ENCODE peak calls at places on chromosomes 1 and 21, in five cellular contexts. One of them, this sample, is unnamed.

GRCh38 chr1:61080408-61081134 is 1.8 kb upstream of the NFIA start:
- DNase-seq in fibroblast of the aortic adventitia: peak; percentile 32
- DNase-seq in neural crest cell: no peak
- DNase-seq in psoas muscle: no peak
- DNase-seq in progenitor cell of endocrine pancreas: no peak
- DNase-seq in this sample: no peak

GRCh38 chr1:154951901-154952657 is 3.8 kb downstream of the PBXIP1 start:
- DNase-seq in fibroblast of the aortic adventitia: no peak
- DNase-seq in neural crest cell: no peak
- DNase-seq in psoas muscle: peak; percentile 51
- DNase-seq in progenitor cell of endocrine pancreas: no peak
- DNase-seq in this sample: no peak

GRCh38 chr21:33825898-33826297 is 89.7 kb downstream of the ATP5PO start:
- DNase-seq in fibroblast of the aortic adventitia: peak; percentile 74
- DNase-seq in neural crest cell: no peak
- DNase-seq in psoas muscle: no peak
- DNase-seq in progenitor cell of endocrine pancreas: no peak
- DNase-seq in this sample: no peak

GRCh38 chr21:31444061-31444460 is 100.0 kb upstream of the TIAM1 start:
- DNase-seq in fibroblast of the aortic adventitia: peak; percentile 3
- DNase-seq in neural crest cell: no peak
- DNase-seq in psoas muscle: no peak
- DNase-seq in progenitor cell of endocrine pancreas: no peak
- DNase-seq in this sample: peak; percentile 68

GRCh38 chr1:197632651-197633050 is 142.6 kb downstream of the DENND1B start:
- DNase-seq in fibroblast of the aortic adventitia: no peak
- DNase-seq in neural crest cell: no peak
- DNase-seq in psoas muscle: no peak
- DNase-seq in progenitor cell of endocrine pancreas: no peak
- DNase-seq in this sample: no peak

GRCh38 chr1:39173119-39173994 is 31.1 kb upstream of the MACF1 start:
- DNase-seq in fibroblast of the aortic adventitia: peak; percentile 67
- DNase-seq in neural crest cell: no peak
- DNase-seq in psoas muscle: no peak
- DNase-seq in progenitor cell of endocrine pancreas: no peak
- DNase-seq in this sample: no peak

GRCh38 chr1:156359973-156360372 is 9.0 kb upstream of the RHBG start:
- DNase-seq in fibroblast of the aortic adventitia: peak; percentile 57
- DNase-seq in neural crest cell: no peak
- DNase-seq in psoas muscle: no peak
- DNase-seq in progenitor cell of endocrine pancreas: no peak
- DNase-seq in this sample: no peak

GRCh38 chr21:17526771-17527170 is 13.9 kb downstream of the CXADR start:
- DNase-seq in fibroblast of the aortic adventitia: no peak
- DNase-seq in neural crest cell: no peak
- DNase-seq in psoas muscle: no peak
- DNase-seq in progenitor cell of endocrine pancreas: no peak
- DNase-seq in this sample: no peak

GRCh38 chr1:14842891-14843290 is 244.4 kb downstream of the KAZN start:
- DNase-seq in fibroblast of the aortic adventitia: no peak
- DNase-seq in neural crest cell: no peak
- DNase-seq in psoas muscle: no peak
- DNase-seq in progenitor cell of endocrine pancreas: no peak
- DNase-seq in this sample: no peak

GRCh38 chr1:40532844-40533424 is 1.5 kb downstream of the ZNF684 start:
- DNase-seq in fibroblast of the aortic adventitia: peak; percentile 65
- DNase-seq in neural crest cell: peak; percentile 26
- DNase-seq in psoas muscle: no peak
- DNase-seq in progenitor cell of endocrine pancreas: no peak
- DNase-seq in this sample: no peak

GRCh38 chr1:6094246-6094645 is 48.6 kb downstream of the KCNAB2 start:
- DNase-seq in fibroblast of the aortic adventitia: no peak
- DNase-seq in neural crest cell: no peak
- DNase-seq in psoas muscle: peak; percentile 36
- DNase-seq in progenitor cell of endocrine pancreas: no peak
- DNase-seq in this sample: no peak

GRCh38 chr1:79188371-79188770 is 181.8 kb upstream of the ADGRL4 start:
- DNase-seq in fibroblast of the aortic adventitia: peak; percentile 44
- DNase-seq in neural crest cell: no peak
- DNase-seq in psoas muscle: no peak
- DNase-seq in progenitor cell of endocrine pancreas: no peak
- DNase-seq in this sample: no peak

GRCh38 chr1:234114648-234115307 is 210.3 kb downstream of the SLC35F3 start:
- DNase-seq in fibroblast of the aortic adventitia: peak; percentile 75
- DNase-seq in neural crest cell: peak; percentile 39
- DNase-seq in psoas muscle: no peak
- DNase-seq in progenitor cell of endocrine pancreas: no peak
- DNase-seq in this sample: peak; percentile 62

GRCh38 chr1:86706018-86706417 is 1.6 kb downstream of the SH3GLB1 start:
- DNase-seq in fibroblast of the aortic adventitia: no peak
- DNase-seq in neural crest cell: no peak
- DNase-seq in psoas muscle: no peak
- DNase-seq in progenitor cell of endocrine pancreas: no peak
- DNase-seq in this sample: no peak

GRCh38 chr1:6745073-6745472 is 40.2 kb upstream of the CAMTA1 start:
- DNase-seq in fibroblast of the aortic adventitia: no peak
- DNase-seq in neural crest cell: no peak
- DNase-seq in psoas muscle: no peak
- DNase-seq in progenitor cell of endocrine pancreas: no peak
- DNase-seq in this sample: no peak

GRCh38 chr1:215891266-215891665 is 324.2 kb downstream of the KCTD3 start:
- DNase-seq in fibroblast of the aortic adventitia: no peak
- DNase-seq in neural crest cell: no peak
- DNase-seq in psoas muscle: no peak
- DNase-seq in progenitor cell of endocrine pancreas: no peak
- DNase-seq in this sample: no peak

GRCh38 chr1:215890438-215890837 is 323.3 kb downstream of the KCTD3 start:
- DNase-seq in fibroblast of the aortic adventitia: no peak
- DNase-seq in neural crest cell: no peak
- DNase-seq in psoas muscle: no peak
- DNase-seq in progenitor cell of endocrine pancreas: no peak
- DNase-seq in this sample: no peak

GRCh38 chr1:215887618-215888017 is 320.5 kb downstream of the KCTD3 start:
- DNase-seq in fibroblast of the aortic adventitia: no peak
- DNase-seq in neural crest cell: no peak
- DNase-seq in psoas muscle: no peak
- DNase-seq in progenitor cell of endocrine pancreas: no peak
- DNase-seq in this sample: no peak

GRCh38 chr1:215891673-215892072 is 324.6 kb downstream of the KCTD3 start:
- DNase-seq in fibroblast of the aortic adventitia: no peak
- DNase-seq in neural crest cell: no peak
- DNase-seq in psoas muscle: no peak
- DNase-seq in progenitor cell of endocrine pancreas: no peak
- DNase-seq in this sample: no peak

DNA sequence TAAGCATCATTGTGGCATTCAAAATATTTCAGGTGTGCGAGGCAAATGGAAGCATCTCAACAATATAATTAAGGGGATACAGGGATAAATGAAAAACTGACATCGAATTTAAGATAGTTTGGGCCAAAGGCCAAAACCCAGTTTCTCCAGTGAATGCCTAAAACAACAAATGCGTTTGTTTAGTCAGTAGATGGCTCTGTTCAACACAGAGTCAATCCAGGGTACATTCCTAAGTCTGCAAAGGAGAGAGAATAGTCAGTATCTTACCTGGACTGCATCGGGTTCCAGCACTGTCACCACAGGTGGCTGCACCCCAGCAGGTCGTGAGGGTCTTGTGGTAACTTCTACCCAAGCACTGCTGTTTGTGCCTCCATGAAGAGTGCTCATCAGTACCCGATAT is 321.1 kb downstream of the KCTD3 start:
- DNase-seq in fibroblast of the aortic adventitia: no peak
- DNase-seq in neural crest cell: no peak
- DNase-seq in psoas muscle: no peak
- DNase-seq in progenitor cell of endocrine pancreas: no peak
- DNase-seq in this sample: no peak
- TF ChIP-seq CTCF in fibroblast of the aortic adventitia: no peak
- TF ChIP-seq CTCF in neural crest cell: no peak
- TF ChIP-seq CTCF in psoas muscle: no peak
- TF ChIP-seq CTCF in progenitor cell of endocrine pancreas: no peak
- TF ChIP-seq CTCF in this sample: no peak

GRCh38 chr1:36096500-36097412 is 8.1 kb downstream of the ADPRS start:
- DNase-seq in fibroblast of the aortic adventitia: no peak
- DNase-seq in neural crest cell: no peak
- DNase-seq in psoas muscle: no peak
- DNase-seq in progenitor cell of endocrine pancreas: no peak
- DNase-seq in this sample: no peak
- TF ChIP-seq CTCF in fibroblast of the aortic adventitia: no peak
- TF ChIP-seq CTCF in neural crest cell: peak; percentile 46
- TF ChIP-seq CTCF in psoas muscle: no peak
- TF ChIP-seq CTCF in progenitor cell of endocrine pancreas: peak; percentile 35
- TF ChIP-seq CTCF in this sample: no peak

GRCh38 chr1:207500306-207500705 is 4.3 kb downstream of the CR1 start:
- DNase-seq in fibroblast of the aortic adventitia: no peak
- DNase-seq in neural crest cell: no peak
- DNase-seq in psoas muscle: no peak
- DNase-seq in progenitor cell of endocrine pancreas: no peak
- DNase-seq in this sample: no peak
- TF ChIP-seq CTCF in fibroblast of the aortic adventitia: no peak
- TF ChIP-seq CTCF in neural crest cell: no peak
- TF ChIP-seq CTCF in psoas muscle: no peak
- TF ChIP-seq CTCF in progenitor cell of endocrine pancreas: no peak
- TF ChIP-seq CTCF in this sample: no peak

DNA sequence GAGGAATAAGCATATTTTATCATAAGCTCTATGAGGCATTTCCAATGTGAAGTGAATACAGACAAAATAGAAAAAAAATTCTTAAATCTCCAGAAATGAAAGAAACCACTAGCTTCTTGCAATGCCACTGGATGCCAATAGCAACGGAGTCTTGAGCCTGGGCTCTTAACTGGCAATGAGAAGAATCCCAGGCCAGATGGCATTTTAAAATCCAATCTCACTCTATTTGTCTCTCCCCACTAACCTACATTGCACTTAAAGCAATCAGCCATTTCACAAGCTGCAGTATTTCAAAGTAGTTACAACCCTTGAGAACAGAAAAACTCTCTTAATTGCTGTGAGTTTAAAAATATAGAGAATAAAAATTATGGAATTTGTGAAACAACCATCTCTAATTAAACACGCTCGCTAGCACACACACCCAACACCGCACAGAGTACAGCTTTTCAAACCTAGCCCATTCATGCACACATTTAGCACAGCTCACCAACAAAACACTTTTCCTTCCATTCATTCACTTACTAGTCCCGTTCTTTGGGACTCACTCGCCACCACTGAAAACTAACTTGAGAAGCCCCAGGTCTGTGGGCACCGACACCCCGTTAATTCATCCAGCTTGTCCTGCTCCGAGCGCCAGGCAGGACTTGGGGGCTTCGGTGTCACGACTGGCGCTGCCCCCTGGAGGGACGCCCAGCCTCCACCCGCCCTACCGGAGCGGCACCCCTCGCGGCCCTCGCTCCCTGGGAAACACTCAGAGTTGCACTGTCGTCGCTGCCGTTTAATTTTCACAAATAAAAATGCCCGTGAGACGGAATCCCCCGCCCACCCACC is 1.1 kb downstream of the DDAH1 start:
- DNase-seq in fibroblast of the aortic adventitia: peak; percentile 49
- DNase-seq in neural crest cell: no peak
- DNase-seq in psoas muscle: no peak
- DNase-seq in progenitor cell of endocrine pancreas: no peak
- DNase-seq in this sample: no peak
- TF ChIP-seq CTCF in fibroblast of the aortic adventitia: no peak
- TF ChIP-seq CTCF in neural crest cell: no peak
- TF ChIP-seq CTCF in psoas muscle: no peak
- TF ChIP-seq CTCF in progenitor cell of endocrine pancreas: no peak
- TF ChIP-seq CTCF in this sample: no peak

GRCh38 chr1:75188892-75189291 is 54.7 kb downstream of the LHX8 start:
- DNase-seq in fibroblast of the aortic adventitia: no peak
- DNase-seq in neural crest cell: no peak
- DNase-seq in psoas muscle: no peak
- DNase-seq in progenitor cell of endocrine pancreas: no peak
- DNase-seq in this sample: no peak
- TF ChIP-seq CTCF in fibroblast of the aortic adventitia: no peak
- TF ChIP-seq CTCF in neural crest cell: no peak
- TF ChIP-seq CTCF in psoas muscle: no peak
- TF ChIP-seq CTCF in progenitor cell of endocrine pancreas: no peak
- TF ChIP-seq CTCF in this sample: no peak

GRCh38 chr1:92837062-92837461 is 5.2 kb downstream of the RPL5 start:
- DNase-seq in fibroblast of the aortic adventitia: no peak
- DNase-seq in neural crest cell: no peak
- DNase-seq in psoas muscle: no peak
- DNase-seq in progenitor cell of endocrine pancreas: no peak
- DNase-seq in this sample: no peak

GRCh38 chr1:92842082-92843045 is 10.5 kb downstream of the RPL5 start:
- DNase-seq in fibroblast of the aortic adventitia: no peak
- DNase-seq in neural crest cell: no peak
- DNase-seq in psoas muscle: no peak
- DNase-seq in progenitor cell of endocrine pancreas: no peak
- DNase-seq in this sample: no peak

GRCh38 chr1:92839442-92839841 is 7.6 kb downstream of the RPL5 start:
- DNase-seq in fibroblast of the aortic adventitia: no peak
- DNase-seq in neural crest cell: no peak
- DNase-seq in psoas muscle: no peak
- DNase-seq in progenitor cell of endocrine pancreas: no peak
- DNase-seq in this sample: no peak

GRCh38 chr1:92840600-92840999 is 8.8 kb downstream of the RPL5 start:
- DNase-seq in fibroblast of the aortic adventitia: no peak
- DNase-seq in neural crest cell: no peak
- DNase-seq in psoas muscle: no peak
- DNase-seq in progenitor cell of endocrine pancreas: no peak
- DNase-seq in this sample: no peak

DNA sequence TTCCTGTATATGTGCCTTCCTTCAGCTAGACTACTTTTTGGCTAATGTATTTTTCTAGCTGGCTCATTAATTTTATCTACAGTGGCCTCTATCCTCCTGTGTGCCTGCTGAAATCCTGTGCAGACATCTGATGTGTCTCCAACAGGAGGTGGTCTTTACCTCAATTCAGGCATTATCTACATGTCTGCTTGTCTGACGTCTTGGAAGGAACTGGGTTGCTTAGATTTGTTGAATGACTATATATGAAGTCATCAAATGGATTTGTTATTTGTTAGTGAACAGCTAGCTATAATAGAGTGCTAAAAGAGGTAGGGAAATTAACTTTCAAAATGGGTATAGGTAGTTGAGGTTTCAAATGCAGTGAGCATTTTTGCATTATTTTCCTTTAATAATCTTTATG is 6.7 kb downstream of the RPL5 start:
- DNase-seq in fibroblast of the aortic adventitia: no peak
- DNase-seq in neural crest cell: no peak
- DNase-seq in psoas muscle: no peak
- DNase-seq in progenitor cell of endocrine pancreas: no peak
- DNase-seq in this sample: no peak
- TF ChIP-seq CTCF in fibroblast of the aortic adventitia: no peak
- TF ChIP-seq CTCF in neural crest cell: no peak
- TF ChIP-seq CTCF in psoas muscle: no peak
- TF ChIP-seq CTCF in progenitor cell of endocrine pancreas: no peak
- TF ChIP-seq CTCF in this sample: no peak

DNA sequence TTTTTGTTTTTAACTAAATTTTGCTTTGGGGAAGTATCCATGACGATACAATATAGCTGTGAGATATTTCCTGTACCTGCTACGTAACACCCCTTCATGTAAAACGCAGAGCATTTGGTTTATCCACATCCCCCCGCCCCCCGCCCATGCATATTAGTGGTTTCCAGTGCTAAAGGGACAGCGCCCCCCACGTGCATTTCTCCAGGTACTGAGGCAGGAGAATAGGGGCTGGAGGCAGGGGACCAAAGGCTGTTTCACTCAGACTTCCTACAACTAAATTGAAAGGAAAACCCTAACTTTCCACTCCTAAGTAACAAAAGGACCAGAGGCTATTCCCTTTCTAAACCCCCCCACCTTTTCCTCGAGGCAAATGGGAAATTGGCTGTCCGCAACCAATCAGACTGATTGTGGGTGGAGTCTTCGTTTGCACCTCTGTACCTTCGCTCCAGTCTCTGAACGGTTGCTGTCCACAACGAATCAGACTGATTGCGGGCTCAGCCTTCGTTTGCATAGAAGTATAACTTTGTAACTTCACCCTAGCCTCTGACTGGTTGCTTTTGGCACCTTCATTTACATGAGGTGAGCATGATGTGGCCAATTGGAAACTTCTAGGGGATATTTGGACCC is 12.2 kb upstream of the RIPK4 start:
- DNase-seq in fibroblast of the aortic adventitia: peak; percentile 4
- DNase-seq in neural crest cell: no peak
- DNase-seq in psoas muscle: no peak
- DNase-seq in progenitor cell of endocrine pancreas: no peak
- DNase-seq in this sample: no peak
- TF ChIP-seq CTCF in fibroblast of the aortic adventitia: no peak
- TF ChIP-seq CTCF in neural crest cell: no peak
- TF ChIP-seq CTCF in psoas muscle: no peak
- TF ChIP-seq CTCF in progenitor cell of endocrine pancreas: no peak
- TF ChIP-seq CTCF in this sample: no peak